ENCODE peak calls at places on chromosomes 5 and 9, in eight cellular contexts. Q is neuronal stem cell; Z is spleen; G is tibial artery; V is Caco-2; S is neural progenitor cell; F is CD4-positive, CD25-positive, alpha-beta regulatory T cell; B is CD8-positive, alpha-beta T cell. X is an unnamed sample.
A peak's percentile ranks its signal among the peaks of the same experiment; 100 is the strongest.

GRCh38 chr9:115594551-115594950 is 476.6 kb upstream of the TNC start:
- DNase-seq in S (no peak), B (no peak), G (no peak), V (no peak), Q (no peak), Z (no peak), F (no peak), X (no peak)

GRCh38 chr9:88831783-88832407 is 159.4 kb upstream of the S1PR3 start:
- DNase-seq in V (no peak), B (no peak), Z (no peak), S (no peak), Q (no peak), G (no peak), F (no peak), X (no peak)

GRCh38 chr5:23014251-23014650 is 161.1 kb upstream of the CDH12 start:
- DNase-seq in G (no peak), V (no peak), F (no peak), B (no peak), Q (no peak), Z (no peak), S (no peak), X (no peak)

GRCh38 chr5:164048527-164048926 is 543.1 kb downstream of the MAT2B start:
- DNase-seq in B (no peak), F (no peak), G (no peak), S (no peak), V (no peak), Z (no peak), Q (no peak), X (no peak)

GRCh38 chr5:33807771-33808170 is 84.0 kb downstream of the ADAMTS12 start:
- DNase-seq in B (no peak), Z (no peak), S (no peak), F (no peak), G (no peak), Q (no peak), V (no peak), X (no peak)

GRCh38 chr5:174505621-174506020 is 218.8 kb upstream of the MSX2 start:
- DNase-seq in S (no peak), G (no peak), B (no peak), Z (no peak), V (no peak), F (no peak), Q (no peak), X (no peak)

GRCh38 chr9:93577045-93577939 is 908 bp downstream of the PHF2 start:
- DNase-seq in F (no peak), S (peak; percentile 38), G (no peak), V (peak; percentile 12), Z (peak; percentile 90), Q (peak; percentile 20), B (no peak), X (peak; percentile 86)

GRCh38 chr5:129377504-129377903 is 82.6 kb upstream of the ADAMTS19 start:
- DNase-seq in F (no peak), G (no peak), V (peak; percentile 63), Z (no peak), Q (no peak), S (no peak), B (no peak), X (no peak)

GRCh38 chr5:89279458-89280036 is 396.6 kb upstream of the MEF2C start:
- DNase-seq in B (no peak), G (no peak), Q (no peak), F (no peak), S (no peak), V (no peak), Z (no peak), X (no peak)

GRCh38 chr5:142906863-142907671 is 136.9 kb downstream of the ARHGAP26 start:
- DNase-seq in Q (no peak), S (no peak), F (no peak), B (no peak), G (no peak), V (no peak), Z (no peak), X (no peak)

GRCh38 chr5:56564451-56565223 is 250.7 kb upstream of the MAP3K1 start:
- DNase-seq in V (no peak), F (no peak), Q (no peak), S (no peak), Z (no peak), B (no peak), G (no peak), X (no peak)

GRCh38 chr9:134948149-134948548 is 30.4 kb upstream of the FCN1 start:
- DNase-seq in Z (no peak), V (no peak), F (no peak), G (no peak), Q (no peak), B (no peak), S (no peak), X (no peak)

GRCh38 chr5:159469496-159470370 is 139.4 kb upstream of the IL12B start:
- DNase-seq in Z (no peak), F (peak; percentile 24), Q (no peak), V (no peak), G (no peak), B (no peak), S (peak; percentile 21), X (no peak)

GRCh38 chr5:76368941-76369340 is 34.1 kb upstream of the IQGAP2 start:
- DNase-seq in F (no peak), Z (no peak), G (no peak), Q (no peak), V (no peak), S (no peak), B (no peak), X (no peak)

GRCh38 chr9:95096381-95096780 is 221.1 kb downstream of the FANCC start:
- DNase-seq in G (no peak), B (no peak), F (no peak), Q (no peak), Z (no peak), V (no peak), S (no peak), X (peak; percentile 77)

GRCh38 chr5:59487068-59487686 is 406.3 kb downstream of the PDE4D start:
- DNase-seq in B (no peak), G (no peak), Q (no peak), S (no peak), V (no peak), F (no peak), Z (no peak), X (no peak)
- H3K4me3 ChIP-seq in B (no peak overlapping the region), G (no peak overlapping the region), Q (no peak overlapping the region), S (no peak overlapping the region), V (no peak overlapping the region), F (no peak overlapping the region), Z (no peak overlapping the region), X (no peak overlapping the region)

GRCh38 chr9:129060991-129061390 is 19.9 kb upstream of the DOLPP1 start:
- DNase-seq in S (no peak), Q (no peak), Z (no peak), V (no peak), B (no peak), G (no peak), F (no peak), X (no peak)

GRCh38 chr9:129054163-129054851 is 17.9 kb downstream of the MIGA2 start:
- DNase-seq in V (no peak), S (no peak), F (no peak), Q (no peak), G (no peak), B (no peak), Z (no peak), X (no peak)

GRCh38 chr9:129063061-129063460 is 17.9 kb upstream of the DOLPP1 start:
- DNase-seq in F (no peak), Z (peak; percentile 60), Q (no peak), V (no peak), B (no peak), S (no peak), G (no peak), X (no peak)

GRCh38 chr9:129059796-129060785 is 20.8 kb upstream of the DOLPP1 start:
- DNase-seq in V (no peak), F (no peak), G (no peak), Q (no peak), S (no peak), Z (no peak), B (no peak), X (no peak)

GRCh38 chr9:129058965-129059795 is 21.7 kb upstream of the DOLPP1 start:
- DNase-seq in G (no peak), S (no peak), V (no peak), F (no peak), Q (no peak), B (no peak), Z (no peak), X (no peak)
- H3K36me3 ChIP-seq in G (peaks cover 81% of the 10 kb centered on the region), S (no peaks in the 10 kb centered on the region), V (no peaks in the 10 kb centered on the region), F (peaks cover 37% of the 10 kb centered on the region), Q (peaks cover 17% of the 10 kb centered on the region), B (peaks cover 24% of the 10 kb centered on the region), Z (peaks cover 65% of the 10 kb centered on the region), X (peaks cover 11% of the 10 kb centered on the region)

DNA sequence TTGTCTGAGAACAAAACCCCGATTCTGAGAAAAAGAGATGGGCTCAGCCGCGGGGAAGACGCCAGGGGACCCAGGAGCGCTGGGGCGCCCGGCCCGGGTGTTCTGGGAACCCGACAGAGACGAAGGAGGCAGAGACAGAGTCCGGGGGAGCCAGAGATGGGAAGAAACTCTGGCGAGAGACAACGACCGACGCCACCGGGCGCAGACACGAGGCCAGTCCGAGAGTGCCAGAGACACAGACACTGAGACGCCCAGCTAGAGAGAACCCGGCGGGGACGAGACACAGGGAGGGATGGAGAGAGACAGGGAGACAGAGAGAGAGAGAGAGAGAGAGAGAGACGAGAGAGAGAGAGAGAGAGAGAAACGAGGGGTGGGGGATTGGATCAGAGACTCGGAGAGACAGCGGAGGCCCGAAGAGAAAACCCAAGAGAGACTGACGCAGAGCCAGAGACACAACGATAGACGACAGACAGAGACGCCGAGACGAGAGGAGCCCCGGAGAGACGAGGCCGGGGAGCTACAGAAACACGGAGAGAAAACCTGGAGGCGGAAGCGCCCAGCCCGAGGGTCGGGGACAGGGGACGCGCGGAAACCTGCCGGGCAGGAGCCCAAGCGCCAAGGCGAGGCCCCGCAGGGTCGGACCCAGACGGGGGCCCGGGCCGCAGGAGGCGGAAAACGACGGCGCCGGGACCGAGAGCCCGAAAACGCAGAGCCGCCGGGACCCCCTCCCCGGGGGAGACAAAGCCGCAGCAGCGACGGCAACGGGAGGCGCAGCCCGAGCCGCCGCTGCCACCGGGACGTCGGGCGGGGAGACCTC is 3.3 kb downstream of the NR5A1 start:
- DNase-seq in Z (peak; percentile 61), Q (no peak), B (no peak), S (no peak), F (no peak), G (no peak), V (no peak), X (no peak)
- H3K27me3 ChIP-seq in Z (peaks cover 67% of the 10 kb centered on the region), Q (peaks cover 47% of the 10 kb centered on the region), B (peaks cover 13% of the 10 kb centered on the region), S (peaks cover 75% of the 10 kb centered on the region), F (no peaks in the 10 kb centered on the region), G (peaks cover 4% of the 10 kb centered on the region), V (no peaks in the 10 kb centered on the region), X (peaks cover 52% of the 10 kb centered on the region)

GRCh38 chr9:129036241-129036922 is at the start of gene MIGA2:
- DNase-seq in Z (peak; percentile 98), S (peak; percentile 100), F (peak; percentile 94), Q (peak; percentile 98), V (peak; percentile 97), B (peak; percentile 95), G (peak; percentile 99), X (peak; percentile 99)

GRCh38 chr9:129032541-129033159 is 3.8 kb upstream of the MIGA2 start:
- DNase-seq in V (no peak), S (no peak), F (no peak), Q (no peak), Z (no peak), B (no peak), G (no peak), X (peak; percentile 13)

GRCh38 chr9:129030191-129030590 is 2.1 kb upstream of the SH3GLB2 start:
- DNase-seq in S (no peak), Z (no peak), G (no peak), F (no peak), B (no peak), V (no peak), Q (no peak), X (no peak)

GRCh38 chr9:129031514-129031913 is 3.4 kb upstream of the SH3GLB2 start:
- DNase-seq in V (no peak), Q (no peak), B (no peak), S (no peak), G (no peak), Z (no peak), F (no peak), X (no peak)

GRCh38 chr9:129033216-129033615 is 3.2 kb upstream of the MIGA2 start:
- DNase-seq in Q (no peak), G (no peak), S (no peak), V (no peak), B (no peak), F (no peak), Z (no peak), X (no peak)
- H3K4me3 ChIP-seq in Q (no peak overlapping the region), G (no peak overlapping the region), S (no peak overlapping the region), V (no peak overlapping the region), B (no peak overlapping the region), F (no peak overlapping the region), Z (no peak overlapping the region), X (no peak overlapping the region)

X was measured in H7.